ENCODE peak calls at places on chromosome 12, in four cellular contexts. D is neural crest cell, X is aorta, G is endothelial cell of umbilical vein. L is an unnamed sample.

GRCh38 chr12:26119391-26119981 is 5.4 kb downstream of the BHLHE41 start:
- DNase-seq in X (no peak), D (no peak), G (peak; percentile 67), L (no peak)

GRCh38 chr12:104480826-104481457 is 24.2 kb downstream of the CHST11 start:
- DNase-seq in G (peak; percentile 80), X (no peak), D (no peak), L (peak; percentile 82)

GRCh38 chr12:47714823-47715386 is 9.1 kb upstream of the RPAP3 start:
- DNase-seq in G (no peak), D (no peak), X (no peak), L (no peak)

GRCh38 chr12:1875608-1876007 is 42.8 kb downstream of the CACNA2D4 start:
- DNase-seq in X (no peak), G (no peak), D (no peak), L (no peak)

GRCh38 chr12:10771132-10771733 is 31.2 kb downstream of the TAS2R7 start:
- DNase-seq in G (peak; percentile 69), D (no peak), X (no peak), L (no peak)

GRCh38 chr12:120229071-120229582 is 28.2 kb upstream of the RPLP0 start:
- DNase-seq in X (no peak), G (no peak), D (no peak), L (no peak)

GRCh38 chr12:121048442-121048841 is 9.4 kb upstream of the OASL start:
- DNase-seq in G (no peak), X (no peak), D (no peak), L (no peak)

GRCh38 chr12:124847675-124848074 is 16.0 kb downstream of the SCARB1 start:
- DNase-seq in G (no peak), D (peak; percentile 29), X (no peak), L (no peak)

GRCh38 chr12:125533434-125534029 is 468.3 kb downstream of the AACS start:
- DNase-seq in D (peak; percentile 81), X (no peak), G (no peak), L (peak; percentile 48)

GRCh38 chr12:92295523-92295922 is 149.9 kb upstream of the BTG1 start:
- DNase-seq in D (no peak), X (no peak), G (no peak), L (no peak)

GRCh38 chr12:72074956-72075355 is 136.3 kb downstream of the TPH2 start:
- DNase-seq in G (no peak), X (no peak), D (no peak), L (no peak)

GRCh38 chr12:121955258-121956040 is 37.1 kb downstream of the CFAP251 start:
- DNase-seq in D (no peak), G (peak; percentile 45), X (no peak), L (no peak)

GRCh38 chr12:121314441-121314840 is 17.9 kb upstream of the CAMKK2 start:
- DNase-seq in D (no peak), G (no peak), X (no peak), L (no peak)

GRCh38 chr12:2944401-2945047 is 14.7 kb upstream of the TEAD4 start:
- DNase-seq in X (peak; percentile 78), D (peak; percentile 12), G (peak; percentile 51), L (peak; percentile 57)

GRCh38 chr12:51009038-51009437 is 17.1 kb downstream of the SLC11A2 start:
- DNase-seq in X (peak; percentile 80), G (no peak), D (no peak), L (peak; percentile 74)

GRCh38 chr12:89351489-89352241 is 636 bp downstream of the DUSP6 start:
- DNase-seq in D (peak; percentile 44), X (peak; percentile 85), G (no peak), L (peak; percentile 66)

GRCh38 chr12:122830517-122831214 is 4.6 kb upstream of the HIP1R start:
- DNase-seq in G (no peak), X (no peak), D (no peak), L (no peak)

GRCh38 chr12:100234591-100235304 is 32.1 kb downstream of the DEPDC4 start:
- DNase-seq in D (no peak), G (peak; percentile 58), X (no peak), L (no peak)

GRCh38 chr12:44385964-44386363 is 490.2 kb downstream of the NELL2 start:
- DNase-seq in G (no peak), X (no peak), D (no peak), L (no peak)

GRCh38 chr12:15712823-15713663 is 76.1 kb downstream of the EPS8 start:
- DNase-seq in G (no peak), D (no peak), X (no peak), L (no peak)

GRCh38 chr12:21165048-21165447 is 34.1 kb downstream of the SLCO1B1 start:
- DNase-seq in G (no peak), X (no peak), D (no peak), L (no peak)

GRCh38 chr12:116687888-116688287 is 50.0 kb downstream of the SPRING1 start:
- DNase-seq in X (peak; percentile 83), G (peak; percentile 28), D (peak; percentile 62), L (peak; percentile 72)

GRCh38 chr12:54689984-54690383 is 41.8 kb upstream of the DCD start:
- DNase-seq in D (no peak), X (no peak), G (no peak), L (no peak)

GRCh38 chr12:22238211-22238610 is 96.3 kb downstream of the ST8SIA1 start:
- DNase-seq in X (no peak), D (no peak), G (no peak), L (no peak)

GRCh38 chr12:5941907-5942306 is 3.2 kb downstream of the ANO2 start:
- DNase-seq in X (no peak), G (no peak), D (no peak), L (no peak)

GRCh38 chr12:26846419-26846818 is 13.4 kb upstream of the ITPR2 start:
- DNase-seq in D (no peak), X (no peak), G (no peak), L (no peak)

GRCh38 chr12:58030566-58031279 is 89.4 kb downstream of the ATP23 start:
- DNase-seq in G (no peak), D (no peak), X (no peak), L (no peak)

GRCh38 chr12:123897221-123897620 is 75.4 kb downstream of the CCDC92 start:
- DNase-seq in X (peak; percentile 40), D (no peak), G (no peak), L (no peak)

GRCh38 chr12:10861366-10861765 is 12.1 kb upstream of the PRR4 start:
- DNase-seq in D (no peak), G (no peak), X (no peak), L (no peak)

GRCh38 chr12:6950944-6951540 is at the start of gene PTPN6:
- DNase-seq in X (peak; percentile 84), D (no peak), G (no peak), L (peak; percentile 86)

GRCh38 chr12:10783252-10783651 is 19.2 kb downstream of the TAS2R7 start:
- DNase-seq in G (no peak), D (no peak), X (no peak), L (no peak)